ENCODE peak calls at places on chromosomes 6 and 20, in nine cellular contexts. V is tibial artery, K is cardiac fibroblast, Z is breast epithelium, I is AG04450, Y is fibroblast of villous mesenchyme, C is HCT116, J is IMR-90, U is heart left ventricle. N is an unnamed sample.

GRCh38 chr6:167668019-167668753 is 158.5 kb upstream of the AFDN start:
- DNase-seq in U (no peak), Z (no peak), C (no peak), K (no peak), J (no peak), Y (no peak), V (no peak), I (no peak), N (no peak)

GRCh38 chr6:26552640-26553189 is 14.5 kb downstream of the HMGN4 start:
- DNase-seq in I (no peak), Z (no peak), K (no peak), J (no peak), V (no peak), U (no peak), C (no peak), Y (no peak), N (no peak)

GRCh38 chr6:157822221-157823000 is 635 bp upstream of the SNX9 start:
- DNase-seq in I (no peak), K (no peak), Z (no peak), Y (no peak), C (no peak), J (no peak), U (peak; percentile 69), V (no peak), N (peak; percentile 77)

GRCh38 chr20:1327827-1328679 is 886 bp downstream of the SDCBP2 start:
- DNase-seq in C (no peak), V (no peak), Z (peak; percentile 17), I (no peak), J (no peak), K (no peak), U (no peak), Y (no peak), N (peak; percentile 35)

GRCh38 chr6:28490191-28490890 is 25.3 kb downstream of the GPX6 start:
- DNase-seq in Z (no peak), Y (no peak), V (no peak), I (no peak), J (peak; percentile 19), K (peak; percentile 36), C (no peak), U (no peak), N (no peak)

GRCh38 chr20:16609066-16609465 is 35.8 kb upstream of the KIF16B start:
- DNase-seq in Z (no peak), K (peak; percentile 15), C (no peak), V (no peak), U (no peak), Y (no peak), J (no peak), I (no peak), N (no peak)

GRCh38 chr6:38517005-38517404 is 122.7 kb downstream of the BTBD9 start:
- DNase-seq in J (peak; percentile 54), V (no peak), Y (no peak), U (no peak), I (no peak), C (no peak), Z (no peak), K (no peak), N (no peak)

GRCh38 chr6:136600818-136601217 is 50.6 kb upstream of the MAP7 start:
- DNase-seq in V (no peak), Y (peak; percentile 88), Z (no peak), U (no peak), J (peak; percentile 37), C (no peak), I (no peak), K (no peak), N (no peak)

GRCh38 chr6:147053311-147053921 is 150.8 kb upstream of the STXBP5 start:
- DNase-seq in C (no peak), Y (no peak), V (no peak), K (no peak), J (no peak), I (no peak), Z (no peak), U (no peak), N (peak; percentile 71)

GRCh38 chr20:14986026-14986655 is 648.7 kb upstream of the FLRT3 start:
- DNase-seq in U (no peak), Y (peak; percentile 57), Z (peak; percentile 49), V (no peak), J (no peak), I (no peak), C (no peak), K (peak; percentile 14), N (no peak)

GRCh38 chr6:122996797-122997520 is 924 bp downstream of the CLVS2 start:
- DNase-seq in J (no peak), U (no peak), Y (no peak), I (no peak), Z (no peak), K (no peak), V (no peak), C (no peak), N (no peak)

GRCh38 chr6:36945301-36945700 is 9.2 kb upstream of the PI16 start:
- DNase-seq in I (no peak), Y (no peak), J (no peak), C (no peak), V (no peak), K (no peak), U (no peak), Z (no peak), N (peak; percentile 10)

GRCh38 chr20:4748847-4749246 is 27.1 kb downstream of the PRND start:
- DNase-seq in I (no peak), Y (no peak), V (no peak), U (no peak), K (no peak), Z (no peak), C (no peak), J (no peak), N (peak; percentile 73)

GRCh38 chr20:24764027-24764797 is 184.9 kb upstream of the CST7 start:
- DNase-seq in U (no peak), J (no peak), I (no peak), Y (no peak), K (no peak), V (no peak), Z (no peak), C (no peak), N (peak; percentile 26)

GRCh38 chr6:41372526-41373366 is 37.3 kb downstream of the NCR2 start:
- DNase-seq in Y (no peak), U (no peak), K (no peak), C (no peak), I (no peak), J (no peak), V (no peak), Z (no peak), N (peak; percentile 71)

GRCh38 chr6:137277971-137278602 is 58.9 kb upstream of the IFNGR1 start:
- DNase-seq in Z (no peak), V (no peak), I (peak; percentile 41), K (peak; percentile 45), Y (peak; percentile 19), U (no peak), J (peak; percentile 84), C (peak; percentile 32), N (peak; percentile 88)

GRCh38 chr6:143601501-143601900 is 76.3 kb upstream of the PHACTR2 start:
- DNase-seq in I (no peak), Y (no peak), V (no peak), Z (no peak), K (no peak), C (no peak), U (no peak), J (no peak), N (no peak)

DNA sequence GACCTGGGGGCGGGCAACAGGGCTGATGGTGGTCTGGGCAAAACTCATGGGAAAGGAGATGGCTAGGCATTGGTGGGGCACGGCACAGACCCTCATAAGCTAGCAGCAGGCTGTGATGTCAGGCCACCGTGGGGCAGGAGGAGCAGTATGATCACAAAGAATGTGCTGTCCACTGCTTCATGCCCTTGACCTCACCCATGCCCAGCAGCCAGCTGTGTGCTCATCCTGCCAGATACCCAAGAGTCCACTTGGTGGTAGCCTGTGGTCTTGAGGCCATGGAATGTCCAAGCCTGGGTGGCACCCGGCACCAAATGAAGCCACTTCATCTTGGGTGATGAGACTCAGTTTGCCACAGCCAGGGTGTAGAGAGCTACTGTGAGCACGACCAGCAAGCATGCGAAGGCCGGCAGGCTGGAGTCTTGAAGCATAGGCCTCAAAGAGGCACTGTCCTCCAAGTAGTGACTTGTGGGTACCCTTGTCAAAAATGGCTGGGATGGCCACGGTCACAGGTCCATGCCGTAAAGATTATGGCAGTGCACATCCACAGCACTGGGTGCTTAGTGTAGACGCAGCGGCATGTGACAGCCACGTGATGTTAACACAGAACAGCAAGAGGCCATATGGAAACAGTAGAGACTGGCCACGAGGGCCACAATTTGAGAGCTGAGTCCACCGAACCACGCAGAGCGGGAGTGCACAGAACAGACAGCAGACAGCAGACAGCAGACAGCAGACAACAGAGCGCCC is 19.0 kb downstream of the PLAGL2 start:
- DNase-seq in C (no peak), Z (no peak), K (no peak), J (no peak), Y (no peak), V (no peak), U (no peak), I (no peak), N (peak; percentile 39)
- H3K4me3 ChIP-seq in C (no peak overlapping the region), Z (no peak overlapping the region), K (no peak overlapping the region), J (no peak overlapping the region), Y (no peak overlapping the region), V (no peak overlapping the region), U (peak overlapping the region; percentile 86), I (no peak overlapping the region), N (peak overlapping the region; percentile 79)

GRCh38 chr6:33290459-33290858 is 1.1 kb downstream of the PFDN6 start:
- DNase-seq in U (no peak), I (no peak), C (no peak), Y (no peak), K (no peak), Z (no peak), V (no peak), J (no peak), N (no peak)
- H3K4me3 ChIP-seq in U (peak overlapping the region; percentile 77), I (peak overlapping the region; percentile 89), C (peak overlapping the region; percentile 97), Y (peak overlapping the region; percentile 93), K (peak overlapping the region; percentile 90), Z (peak overlapping the region; percentile 70), V (peak overlapping the region; percentile 73), J (no peak overlapping the region), N (peak overlapping the region; percentile 97)

DNA sequence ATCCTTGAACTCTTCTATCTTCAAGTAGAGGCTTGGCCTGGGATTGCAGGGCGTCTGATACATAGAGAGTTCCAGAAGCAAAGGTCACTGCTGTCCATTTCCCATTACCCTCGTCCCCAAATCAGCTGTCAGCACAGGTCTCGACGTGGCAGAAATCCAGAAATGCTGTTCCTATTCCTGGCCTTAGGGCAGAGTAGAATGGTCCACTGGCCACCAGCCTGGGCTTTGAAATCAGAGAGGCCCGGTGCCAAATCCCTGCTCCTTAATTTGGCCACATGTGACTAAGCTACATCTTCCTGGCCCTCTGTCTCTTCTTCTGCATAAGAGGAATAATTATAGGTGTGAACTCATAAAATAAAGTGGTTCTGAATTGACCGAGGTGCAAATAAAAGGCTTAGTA is 40.9 kb upstream of the FAM83D start:
- DNase-seq in C (no peak), V (no peak), Z (no peak), U (no peak), Y (no peak), K (no peak), I (no peak), J (no peak), N (no peak)
- H3K4me3 ChIP-seq in C (no peak overlapping the region), V (no peak overlapping the region), Z (no peak overlapping the region), U (no peak overlapping the region), Y (no peak overlapping the region), K (no peak overlapping the region), I (no peak overlapping the region), J (no peak overlapping the region), N (no peak overlapping the region)

DNA sequence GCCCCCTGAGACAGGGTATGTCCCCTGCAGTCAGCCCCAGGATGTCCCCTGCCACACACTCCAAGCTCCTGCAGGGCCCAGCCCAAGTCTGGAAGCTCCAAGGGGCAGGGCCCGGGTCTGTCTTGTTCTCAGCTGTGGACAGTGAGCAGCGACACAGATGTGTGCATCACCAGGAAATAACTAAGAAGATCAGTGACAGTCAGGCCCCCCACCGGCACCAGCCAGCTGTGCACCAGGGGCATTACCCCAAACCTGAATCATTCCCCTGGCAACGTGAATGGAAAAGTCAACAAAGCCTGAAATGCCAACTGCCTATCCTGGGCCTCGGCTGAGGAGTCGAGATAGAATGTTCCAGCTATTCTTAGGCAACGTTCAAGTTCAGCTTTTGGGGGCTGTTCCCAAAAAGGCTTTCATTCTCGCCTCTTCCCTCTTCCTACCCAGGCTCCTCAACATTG is 105.0 kb downstream of the PREX1 start:
- DNase-seq in K (peak; percentile 80), U (no peak), Z (no peak), Y (peak; percentile 41), J (no peak), C (no peak), V (peak; percentile 71), I (no peak), N (no peak)
- H3K4me3 ChIP-seq in K (no peak overlapping the region), U (no peak overlapping the region), Z (no peak overlapping the region), Y (no peak overlapping the region), J (no peak overlapping the region), C (no peak overlapping the region), V (no peak overlapping the region), I (no peak overlapping the region), N (no peak overlapping the region)

N was measured in endodermal cell.